ENCODE peak calls at places on chromosome 17, in ten cellular contexts. One of them, this sample, is unnamed.
A peak's percentile ranks its signal among the peaks of the same experiment; 100 is the strongest.

GRCh38 chr17:50332196-50332595 is 13.7 kb upstream of the XYLT2 start:
- DNase-seq in IMR-90: no peak
- DNase-seq in Peyer's patch: no peak
- DNase-seq in CD4-positive, alpha-beta memory T cell: no peak
- DNase-seq in upper lobe of right lung: no peak
- DNase-seq in body of pancreas: no peak
- DNase-seq in tibial artery: no peak
- DNase-seq in A673: no peak
- DNase-seq in AG04450: no peak
- DNase-seq in left ventricle myocardium inferior: no peak
- DNase-seq in this sample: no peak

GRCh38 chr17:58252141-58252540 is 13.8 kb downstream of the LPO start:
- DNase-seq in IMR-90: no peak
- DNase-seq in Peyer's patch: no peak
- DNase-seq in CD4-positive, alpha-beta memory T cell: no peak
- DNase-seq in upper lobe of right lung: no peak
- DNase-seq in body of pancreas: no peak
- DNase-seq in tibial artery: no peak
- DNase-seq in A673: no peak
- DNase-seq in AG04450: no peak
- DNase-seq in left ventricle myocardium inferior: no peak
- DNase-seq in this sample: peak; percentile 38

GRCh38 chr17:32120086-32120485 is 22.2 kb upstream of the RHOT1 start:
- DNase-seq in IMR-90: no peak
- DNase-seq in Peyer's patch: no peak
- DNase-seq in CD4-positive, alpha-beta memory T cell: no peak
- DNase-seq in upper lobe of right lung: no peak
- DNase-seq in body of pancreas: no peak
- DNase-seq in tibial artery: no peak
- DNase-seq in A673: no peak
- DNase-seq in AG04450: no peak
- DNase-seq in left ventricle myocardium inferior: no peak
- DNase-seq in this sample: no peak

GRCh38 chr17:59466943-59467801 is 98.2 kb upstream of the DHX40 start:
- DNase-seq in IMR-90: no peak
- DNase-seq in Peyer's patch: no peak
- DNase-seq in CD4-positive, alpha-beta memory T cell: no peak
- DNase-seq in upper lobe of right lung: no peak
- DNase-seq in body of pancreas: no peak
- DNase-seq in tibial artery: no peak
- DNase-seq in A673: no peak
- DNase-seq in AG04450: no peak
- DNase-seq in left ventricle myocardium inferior: no peak
- DNase-seq in this sample: no peak

GRCh38 chr17:32936894-32937500 is 9.0 kb downstream of the TMEM98 start:
- DNase-seq in IMR-90: peak; percentile 70
- DNase-seq in Peyer's patch: peak; percentile 48
- DNase-seq in CD4-positive, alpha-beta memory T cell: peak; percentile 38
- DNase-seq in upper lobe of right lung: peak; percentile 85
- DNase-seq in body of pancreas: peak; percentile 81
- DNase-seq in tibial artery: peak; percentile 75
- DNase-seq in A673: peak; percentile 67
- DNase-seq in AG04450: peak; percentile 42
- DNase-seq in left ventricle myocardium inferior: peak; percentile 46
- DNase-seq in this sample: peak; percentile 46

GRCh38 chr17:4678448-4679026 is 25.4 kb downstream of the PELP1 start:
- DNase-seq in IMR-90: peak; percentile 96
- DNase-seq in Peyer's patch: no peak
- DNase-seq in CD4-positive, alpha-beta memory T cell: no peak
- DNase-seq in upper lobe of right lung: no peak
- DNase-seq in body of pancreas: peak; percentile 8
- DNase-seq in tibial artery: no peak
- DNase-seq in A673: no peak
- DNase-seq in AG04450: peak; percentile 56
- DNase-seq in left ventricle myocardium inferior: no peak
- DNase-seq in this sample: peak; percentile 58

GRCh38 chr17:18860161-18860972 is 2.4 kb downstream of the PRPSAP2 start:
- DNase-seq in IMR-90: peak; percentile 58
- DNase-seq in Peyer's patch: no peak
- DNase-seq in CD4-positive, alpha-beta memory T cell: no peak
- DNase-seq in upper lobe of right lung: no peak
- DNase-seq in body of pancreas: no peak
- DNase-seq in tibial artery: no peak
- DNase-seq in A673: no peak
- DNase-seq in AG04450: no peak
- DNase-seq in left ventricle myocardium inferior: no peak
- DNase-seq in this sample: no peak

GRCh38 chr17:6165806-6166205 is 95.6 kb downstream of the WSCD1 start:
- DNase-seq in IMR-90: no peak
- DNase-seq in Peyer's patch: no peak
- DNase-seq in CD4-positive, alpha-beta memory T cell: no peak
- DNase-seq in upper lobe of right lung: peak; percentile 13
- DNase-seq in body of pancreas: no peak
- DNase-seq in tibial artery: no peak
- DNase-seq in A673: no peak
- DNase-seq in AG04450: no peak
- DNase-seq in left ventricle myocardium inferior: no peak
- DNase-seq in this sample: no peak

GRCh38 chr17:17204635-17205231 is 1.4 kb downstream of the PLD6 start:
- DNase-seq in IMR-90: no peak
- DNase-seq in Peyer's patch: no peak
- DNase-seq in CD4-positive, alpha-beta memory T cell: no peak
- DNase-seq in upper lobe of right lung: no peak
- DNase-seq in body of pancreas: no peak
- DNase-seq in tibial artery: no peak
- DNase-seq in A673: no peak
- DNase-seq in AG04450: no peak
- DNase-seq in left ventricle myocardium inferior: no peak
- DNase-seq in this sample: no peak
- H3K27ac ChIP-seq in IMR-90: no peak overlapping the region
- H3K27ac ChIP-seq in Peyer's patch: no peak overlapping the region
- H3K27ac ChIP-seq in CD4-positive, alpha-beta memory T cell: peak overlapping the region; percentile 72
- H3K27ac ChIP-seq in upper lobe of right lung: peak overlapping the region; percentile 81
- H3K27ac ChIP-seq in body of pancreas: peak overlapping the region; percentile 87
- H3K27ac ChIP-seq in tibial artery: peak overlapping the region; percentile 84
- H3K27ac ChIP-seq in A673: no peak overlapping the region
- H3K27ac ChIP-seq in AG04450: no peak overlapping the region
- H3K27ac ChIP-seq in left ventricle myocardium inferior: peak overlapping the region; percentile 87
- H3K27ac ChIP-seq in this sample: no peak overlapping the region

DNA sequence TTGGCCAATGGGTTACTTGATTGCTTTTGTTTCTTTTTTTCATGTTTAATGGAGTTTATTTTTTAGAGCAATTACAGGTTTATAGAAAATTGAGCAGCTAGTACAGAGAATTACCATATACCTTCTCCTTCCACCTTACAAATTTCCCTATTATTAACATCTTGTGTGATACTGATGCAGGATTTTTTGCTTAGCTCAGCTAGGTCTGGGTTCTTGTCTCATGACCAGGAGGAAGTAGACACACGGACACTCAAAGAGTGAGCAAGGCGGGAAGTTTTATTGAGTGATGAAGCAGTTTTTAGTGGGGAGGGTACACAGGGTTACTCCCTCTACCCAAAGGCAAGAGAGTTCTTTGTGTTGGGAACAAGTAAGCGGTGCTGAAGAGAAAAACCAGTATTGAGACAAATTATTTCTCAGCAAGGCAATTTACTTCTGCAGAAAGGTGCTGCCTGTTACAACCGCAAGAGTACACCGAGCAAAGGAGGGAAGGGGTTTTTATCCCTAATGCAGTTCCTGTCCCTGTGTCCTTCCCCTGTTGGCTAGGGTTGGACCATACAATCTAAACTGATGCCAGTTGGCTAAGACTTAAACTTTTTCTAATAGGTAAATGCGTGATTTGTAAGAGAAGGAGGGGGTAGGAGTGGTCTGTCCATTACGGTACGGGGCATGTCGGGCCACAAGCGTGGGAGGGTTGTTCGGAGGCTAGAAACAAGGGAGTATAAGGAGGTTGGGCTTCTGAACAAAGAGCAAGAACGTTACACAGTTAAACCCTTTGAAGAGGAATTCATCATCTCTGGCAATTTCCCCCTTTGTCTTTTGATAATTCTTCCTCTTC is 26.9 kb downstream of the SEC14L1 start:
- DNase-seq in IMR-90: no peak
- DNase-seq in Peyer's patch: no peak
- DNase-seq in CD4-positive, alpha-beta memory T cell: no peak
- DNase-seq in upper lobe of right lung: no peak
- DNase-seq in body of pancreas: no peak
- DNase-seq in tibial artery: no peak
- DNase-seq in A673: no peak
- DNase-seq in AG04450: no peak
- DNase-seq in left ventricle myocardium inferior: no peak
- DNase-seq in this sample: no peak
- H3K9me3 ChIP-seq in IMR-90: peaks cover 9% of the 10 kb centered on the region
- H3K9me3 ChIP-seq in Peyer's patch: no peaks in the 10 kb centered on the region
- H3K9me3 ChIP-seq in CD4-positive, alpha-beta memory T cell: no peaks in the 10 kb centered on the region
- H3K9me3 ChIP-seq in upper lobe of right lung: peaks cover 14% of the 10 kb centered on the region
- H3K9me3 ChIP-seq in body of pancreas: no peaks in the 10 kb centered on the region
- H3K9me3 ChIP-seq in tibial artery: peaks cover 17% of the 10 kb centered on the region
- H3K9me3 ChIP-seq in A673: peaks cover 26% of the 10 kb centered on the region
- H3K9me3 ChIP-seq in AG04450: peaks cover 30% of the 10 kb centered on the region
- H3K9me3 ChIP-seq in left ventricle myocardium inferior: peaks cover 20% of the 10 kb centered on the region
- H3K9me3 ChIP-seq in this sample: peaks cover 30% of the 10 kb centered on the region

GRCh38 chr17:21131090-21131616 is 4.4 kb downstream of the DHRS7B start:
- DNase-seq in IMR-90: no peak
- DNase-seq in Peyer's patch: no peak
- DNase-seq in CD4-positive, alpha-beta memory T cell: no peak
- DNase-seq in upper lobe of right lung: no peak
- DNase-seq in body of pancreas: no peak
- DNase-seq in tibial artery: no peak
- DNase-seq in A673: no peak
- DNase-seq in AG04450: no peak
- DNase-seq in left ventricle myocardium inferior: no peak
- DNase-seq in this sample: no peak

GRCh38 chr17:21132428-21132827 is 5.7 kb downstream of the DHRS7B start:
- DNase-seq in IMR-90: no peak
- DNase-seq in Peyer's patch: no peak
- DNase-seq in CD4-positive, alpha-beta memory T cell: no peak
- DNase-seq in upper lobe of right lung: no peak
- DNase-seq in body of pancreas: no peak
- DNase-seq in tibial artery: no peak
- DNase-seq in A673: no peak
- DNase-seq in AG04450: no peak
- DNase-seq in left ventricle myocardium inferior: no peak
- DNase-seq in this sample: no peak

GRCh38 chr17:21127508-21128077 is 829 bp downstream of the DHRS7B start:
- DNase-seq in IMR-90: peak; percentile 6
- DNase-seq in Peyer's patch: no peak
- DNase-seq in CD4-positive, alpha-beta memory T cell: no peak
- DNase-seq in upper lobe of right lung: no peak
- DNase-seq in body of pancreas: no peak
- DNase-seq in tibial artery: no peak
- DNase-seq in A673: no peak
- DNase-seq in AG04450: no peak
- DNase-seq in left ventricle myocardium inferior: no peak
- DNase-seq in this sample: no peak

GRCh38 chr17:21126645-21127507 is at the start of gene DHRS7B:
- DNase-seq in IMR-90: peak; percentile 88
- DNase-seq in Peyer's patch: peak; percentile 97
- DNase-seq in CD4-positive, alpha-beta memory T cell: peak; percentile 94
- DNase-seq in upper lobe of right lung: peak; percentile 98
- DNase-seq in body of pancreas: peak; percentile 97
- DNase-seq in tibial artery: peak; percentile 96
- DNase-seq in A673: peak; percentile 97
- DNase-seq in AG04450: peak; percentile 74
- DNase-seq in left ventricle myocardium inferior: peak; percentile 96
- DNase-seq in this sample: peak; percentile 87

DNA sequence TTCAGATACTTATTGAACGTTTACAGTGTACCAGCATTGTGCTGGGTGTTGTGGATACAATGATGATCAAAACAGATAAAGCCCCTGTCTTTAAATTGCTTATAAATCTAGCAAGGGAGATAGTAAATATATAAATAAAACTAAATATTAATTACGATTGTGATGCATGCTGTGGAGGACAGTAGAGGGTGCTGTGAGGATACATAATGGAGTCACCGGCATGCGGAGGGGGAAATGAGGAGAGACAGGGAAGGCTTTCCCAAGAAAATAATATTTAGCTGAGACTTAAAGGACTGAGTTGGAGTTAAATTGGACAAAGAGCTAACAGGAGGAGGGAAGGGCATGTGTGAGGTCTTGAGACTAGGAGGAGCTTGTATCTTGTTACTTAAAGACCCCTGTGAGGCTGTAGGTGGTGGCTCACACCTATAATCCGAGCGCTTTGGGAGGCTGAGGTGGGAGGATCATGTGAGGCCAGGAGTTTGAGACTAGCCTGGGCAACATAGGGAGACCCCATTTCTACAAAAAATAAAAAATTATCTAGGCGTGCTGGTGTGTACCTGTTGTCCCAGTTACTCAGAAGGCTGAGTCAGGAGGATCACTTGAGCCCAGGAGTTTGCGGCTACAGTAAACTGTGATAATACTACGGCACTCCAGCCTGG is 2.4 kb downstream of the DHRS7B start:
- DNase-seq in IMR-90: peak; percentile 67
- DNase-seq in Peyer's patch: no peak
- DNase-seq in CD4-positive, alpha-beta memory T cell: no peak
- DNase-seq in upper lobe of right lung: no peak
- DNase-seq in body of pancreas: peak; percentile 24
- DNase-seq in tibial artery: no peak
- DNase-seq in A673: peak; percentile 56
- DNase-seq in AG04450: peak; percentile 26
- DNase-seq in left ventricle myocardium inferior: no peak
- DNase-seq in this sample: no peak
- H3K27ac ChIP-seq in IMR-90: no peak overlapping the region
- H3K27ac ChIP-seq in Peyer's patch: no peak overlapping the region
- H3K27ac ChIP-seq in CD4-positive, alpha-beta memory T cell: no peak overlapping the region
- H3K27ac ChIP-seq in upper lobe of right lung: no peak overlapping the region
- H3K27ac ChIP-seq in body of pancreas: no peak overlapping the region
- H3K27ac ChIP-seq in tibial artery: no peak overlapping the region
- H3K27ac ChIP-seq in A673: no peak overlapping the region
- H3K27ac ChIP-seq in AG04450: no peak overlapping the region
- H3K27ac ChIP-seq in left ventricle myocardium inferior: no peak overlapping the region
- H3K27ac ChIP-seq in this sample: no peak overlapping the region

GRCh38 chr17:56112086-56112485 is 41.2 kb upstream of the ANKFN1 start:
- DNase-seq in IMR-90: peak; percentile 64
- DNase-seq in Peyer's patch: no peak
- DNase-seq in CD4-positive, alpha-beta memory T cell: no peak
- DNase-seq in upper lobe of right lung: no peak
- DNase-seq in body of pancreas: no peak
- DNase-seq in tibial artery: no peak
- DNase-seq in A673: no peak
- DNase-seq in AG04450: no peak
- DNase-seq in left ventricle myocardium inferior: no peak
- DNase-seq in this sample: no peak

GRCh38 chr17:56114469-56114868 is 38.8 kb upstream of the ANKFN1 start:
- DNase-seq in IMR-90: no peak
- DNase-seq in Peyer's patch: no peak
- DNase-seq in CD4-positive, alpha-beta memory T cell: no peak
- DNase-seq in upper lobe of right lung: no peak
- DNase-seq in body of pancreas: no peak
- DNase-seq in tibial artery: no peak
- DNase-seq in A673: no peak
- DNase-seq in AG04450: no peak
- DNase-seq in left ventricle myocardium inferior: no peak
- DNase-seq in this sample: no peak

GRCh38 chr17:56109811-56110210 is 43.5 kb upstream of the ANKFN1 start:
- DNase-seq in IMR-90: no peak
- DNase-seq in Peyer's patch: no peak
- DNase-seq in CD4-positive, alpha-beta memory T cell: no peak
- DNase-seq in upper lobe of right lung: no peak
- DNase-seq in body of pancreas: no peak
- DNase-seq in tibial artery: no peak
- DNase-seq in A673: no peak
- DNase-seq in AG04450: no peak
- DNase-seq in left ventricle myocardium inferior: no peak
- DNase-seq in this sample: no peak

GRCh38 chr17:56108811-56109284 is 44.4 kb upstream of the ANKFN1 start:
- DNase-seq in IMR-90: no peak
- DNase-seq in Peyer's patch: no peak
- DNase-seq in CD4-positive, alpha-beta memory T cell: no peak
- DNase-seq in upper lobe of right lung: no peak
- DNase-seq in body of pancreas: no peak
- DNase-seq in tibial artery: no peak
- DNase-seq in A673: no peak
- DNase-seq in AG04450: no peak
- DNase-seq in left ventricle myocardium inferior: no peak
- DNase-seq in this sample: no peak

DNA sequence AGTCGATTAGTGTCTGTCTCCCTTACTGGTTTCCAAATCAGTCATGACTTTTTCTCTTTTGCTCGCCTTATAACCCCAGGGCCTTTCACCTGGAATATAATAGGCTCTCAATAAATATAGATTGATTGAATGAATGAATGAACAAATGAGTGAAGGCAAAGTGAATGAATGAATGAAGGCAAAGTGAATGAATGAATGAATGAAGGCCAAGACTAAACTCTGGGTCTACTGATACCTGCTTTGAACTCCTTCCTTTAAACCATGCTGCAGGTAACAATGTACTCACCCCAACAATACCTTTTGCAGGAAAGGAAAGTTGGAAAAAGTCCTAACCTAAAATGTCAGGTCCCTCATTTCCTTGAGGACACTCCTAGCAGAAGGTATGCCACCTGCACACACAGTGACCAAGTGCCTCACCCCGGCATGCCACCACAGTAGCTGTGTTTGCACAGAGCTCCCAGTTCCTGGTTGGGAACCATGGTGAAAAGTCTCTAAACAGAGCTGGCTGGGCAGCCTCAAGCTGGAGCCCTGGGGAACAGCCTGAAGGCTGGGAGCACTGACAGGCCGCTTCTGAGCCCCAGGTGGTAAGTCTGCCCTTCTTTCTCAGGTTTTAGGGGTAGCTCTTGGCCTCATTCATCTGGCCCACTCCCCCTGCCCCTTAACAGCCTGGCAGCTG is 42.7 kb upstream of the ANKFN1 start:
- DNase-seq in IMR-90: no peak
- DNase-seq in Peyer's patch: no peak
- DNase-seq in CD4-positive, alpha-beta memory T cell: no peak
- DNase-seq in upper lobe of right lung: peak; percentile 69
- DNase-seq in body of pancreas: peak; percentile 10
- DNase-seq in tibial artery: no peak
- DNase-seq in A673: no peak
- DNase-seq in AG04450: no peak
- DNase-seq in left ventricle myocardium inferior: no peak
- DNase-seq in this sample: no peak
- H3K9me3 ChIP-seq in IMR-90: no peaks in the 10 kb centered on the region
- H3K9me3 ChIP-seq in Peyer's patch: no peaks in the 10 kb centered on the region
- H3K9me3 ChIP-seq in CD4-positive, alpha-beta memory T cell: no peaks in the 10 kb centered on the region
- H3K9me3 ChIP-seq in upper lobe of right lung: no peaks in the 10 kb centered on the region
- H3K9me3 ChIP-seq in body of pancreas: no peaks in the 10 kb centered on the region
- H3K9me3 ChIP-seq in tibial artery: no peaks in the 10 kb centered on the region
- H3K9me3 ChIP-seq in A673: no peaks in the 10 kb centered on the region
- H3K9me3 ChIP-seq in AG04450: no peaks in the 10 kb centered on the region
- H3K9me3 ChIP-seq in left ventricle myocardium inferior: no peaks in the 10 kb centered on the region
- H3K9me3 ChIP-seq in this sample: no peaks in the 10 kb centered on the region